ENCODE peak calls at places on chromosomes 11 and 22, in four cellular contexts. One of them, this sample, is unnamed.

GRCh38 chr11:12783765-12784164 is 109.5 kb downstream of the TEAD1 start:
- DNase-seq in CD8-positive, alpha-beta T cell: no peak
- DNase-seq in fibroblast of mammary gland: no peak
- DNase-seq in astrocyte of the spinal cord: no peak
- DNase-seq in this sample: no peak

GRCh38 chr22:29187831-29188230 is 17.9 kb upstream of the EMID1 start:
- DNase-seq in CD8-positive, alpha-beta T cell: no peak
- DNase-seq in fibroblast of mammary gland: no peak
- DNase-seq in astrocyte of the spinal cord: no peak
- DNase-seq in this sample: no peak

GRCh38 chr11:82978422-82979099 is 77.0 kb downstream of the DDIAS start:
- DNase-seq in CD8-positive, alpha-beta T cell: no peak
- DNase-seq in astrocyte of the spinal cord: peak
- DNase-seq in fibroblast of mammary gland: peak
- DNase-seq in this sample: peak

GRCh38 chr11:126384449-126385070 is 29.1 kb downstream of the ST3GAL4 start:
- DNase-seq in astrocyte of the spinal cord: no peak
- DNase-seq in CD8-positive, alpha-beta T cell: no peak
- DNase-seq in fibroblast of mammary gland: no peak
- DNase-seq in this sample: no peak

GRCh38 chr11:112412383-112412782 is 151.7 kb upstream of the PLET1 start:
- DNase-seq in astrocyte of the spinal cord: no peak
- DNase-seq in CD8-positive, alpha-beta T cell: no peak
- DNase-seq in fibroblast of mammary gland: peak
- DNase-seq in this sample: no peak

GRCh38 chr11:110891411-110891810 is 179.2 kb upstream of the ARHGAP20 start:
- DNase-seq in CD8-positive, alpha-beta T cell: no peak
- DNase-seq in astrocyte of the spinal cord: peak
- DNase-seq in fibroblast of mammary gland: peak
- DNase-seq in this sample: peak

GRCh38 chr22:46027219-46028068 is 50.5 kb upstream of the WNT7B start:
- DNase-seq in fibroblast of mammary gland: no peak
- DNase-seq in CD8-positive, alpha-beta T cell: no peak
- DNase-seq in astrocyte of the spinal cord: no peak
- DNase-seq in this sample: no peak

GRCh38 chr11:62774407-62774806 is 3.2 kb downstream of the TAF6L start:
- DNase-seq in CD8-positive, alpha-beta T cell: no peak
- DNase-seq in astrocyte of the spinal cord: no peak
- DNase-seq in fibroblast of mammary gland: no peak
- DNase-seq in this sample: no peak

GRCh38 chr11:3223932-3224729 is 5.5 kb upstream of the MRGPRG start:
- DNase-seq in astrocyte of the spinal cord: no peak
- DNase-seq in fibroblast of mammary gland: no peak
- DNase-seq in CD8-positive, alpha-beta T cell: no peak
- DNase-seq in this sample: no peak

GRCh38 chr11:64334764-64335741 is 5.0 kb upstream of the CCDC88B start:
- DNase-seq in CD8-positive, alpha-beta T cell: no peak
- DNase-seq in astrocyte of the spinal cord: peak
- DNase-seq in fibroblast of mammary gland: peak
- DNase-seq in this sample: peak

GRCh38 chr22:48096411-48096810 is 1334.0 kb downstream of the TBC1D22A start:
- DNase-seq in fibroblast of mammary gland: no peak
- DNase-seq in astrocyte of the spinal cord: no peak
- DNase-seq in CD8-positive, alpha-beta T cell: no peak
- DNase-seq in this sample: no peak

GRCh38 chr11:3091081-3091845 is 34.0 kb upstream of the CARS1 start:
- DNase-seq in fibroblast of mammary gland: no peak
- DNase-seq in CD8-positive, alpha-beta T cell: no peak
- DNase-seq in astrocyte of the spinal cord: no peak
- DNase-seq in this sample: no peak

GRCh38 chr22:22348127-22348814 is 103.7 kb downstream of the VPREB1 start:
- DNase-seq in CD8-positive, alpha-beta T cell: no peak
- DNase-seq in fibroblast of mammary gland: no peak
- DNase-seq in astrocyte of the spinal cord: no peak
- DNase-seq in this sample: no peak

GRCh38 chr11:115206365-115207022 is 297.7 kb downstream of the CADM1 start:
- DNase-seq in fibroblast of mammary gland: no peak
- DNase-seq in CD8-positive, alpha-beta T cell: no peak
- DNase-seq in astrocyte of the spinal cord: no peak
- DNase-seq in this sample: no peak

GRCh38 chr22:44023404-44024287 is 456 bp upstream of the PARVB start:
- DNase-seq in CD8-positive, alpha-beta T cell: no peak
- DNase-seq in fibroblast of mammary gland: peak
- DNase-seq in astrocyte of the spinal cord: peak
- DNase-seq in this sample: peak

GRCh38 chr11:93253111-93253510 is 55.3 kb upstream of the SLC36A4 start:
- DNase-seq in CD8-positive, alpha-beta T cell: no peak
- DNase-seq in astrocyte of the spinal cord: no peak
- DNase-seq in fibroblast of mammary gland: no peak
- DNase-seq in this sample: no peak

GRCh38 chr11:42244376-42244775 is 784.9 kb upstream of the LRRC4C start:
- DNase-seq in fibroblast of mammary gland: no peak
- DNase-seq in astrocyte of the spinal cord: no peak
- DNase-seq in CD8-positive, alpha-beta T cell: no peak
- DNase-seq in this sample: peak

GRCh38 chr11:36271794-36272409 is 17.3 kb downstream of the COMMD9 start:
- DNase-seq in astrocyte of the spinal cord: no peak
- DNase-seq in CD8-positive, alpha-beta T cell: no peak
- DNase-seq in fibroblast of mammary gland: no peak
- DNase-seq in this sample: no peak

GRCh38 chr11:10933455-10934292 is 75.8 kb upstream of the ZBED5 start:
- DNase-seq in astrocyte of the spinal cord: peak
- DNase-seq in CD8-positive, alpha-beta T cell: peak
- DNase-seq in fibroblast of mammary gland: peak
- DNase-seq in this sample: peak

GRCh38 chr11:10931761-10932700 is 74.2 kb upstream of the ZBED5 start:
- DNase-seq in CD8-positive, alpha-beta T cell: no peak
- DNase-seq in astrocyte of the spinal cord: no peak
- DNase-seq in fibroblast of mammary gland: no peak
- DNase-seq in this sample: peak

GRCh38 chr11:10935015-10935564 is 77.2 kb upstream of the ZBED5 start:
- DNase-seq in fibroblast of mammary gland: no peak
- DNase-seq in CD8-positive, alpha-beta T cell: no peak
- DNase-seq in astrocyte of the spinal cord: no peak
- DNase-seq in this sample: no peak

GRCh38 chr11:10932976-10933375 is 75.1 kb upstream of the ZBED5 start:
- DNase-seq in CD8-positive, alpha-beta T cell: no peak
- DNase-seq in astrocyte of the spinal cord: no peak
- DNase-seq in fibroblast of mammary gland: no peak
- DNase-seq in this sample: no peak

GRCh38 chr11:10934293-10934850 is 76.5 kb upstream of the ZBED5 start:
- DNase-seq in fibroblast of mammary gland: no peak
- DNase-seq in astrocyte of the spinal cord: no peak
- DNase-seq in CD8-positive, alpha-beta T cell: no peak
- DNase-seq in this sample: no peak
- H3K4me3 ChIP-seq in fibroblast of mammary gland: peak
- H3K4me3 ChIP-seq in astrocyte of the spinal cord: peak
- H3K4me3 ChIP-seq in CD8-positive, alpha-beta T cell: peak
- H3K4me3 ChIP-seq in this sample: peak

GRCh38 chr11:20110908-20111669 is 49.2 kb downstream of the DBX1 start:
- DNase-seq in fibroblast of mammary gland: peak
- DNase-seq in astrocyte of the spinal cord: peak
- DNase-seq in CD8-positive, alpha-beta T cell: peak
- DNase-seq in this sample: peak

GRCh38 chr11:20114588-20114987 is 45.7 kb downstream of the DBX1 start:
- DNase-seq in astrocyte of the spinal cord: no peak
- DNase-seq in CD8-positive, alpha-beta T cell: no peak
- DNase-seq in fibroblast of mammary gland: peak
- DNase-seq in this sample: no peak

GRCh38 chr11:20113147-20113435 is 47.2 kb downstream of the DBX1 start:
- DNase-seq in CD8-positive, alpha-beta T cell: no peak
- DNase-seq in fibroblast of mammary gland: no peak
- DNase-seq in astrocyte of the spinal cord: no peak
- DNase-seq in this sample: no peak

GRCh38 chr11:20111871-20112270 is 48.4 kb downstream of the DBX1 start:
- DNase-seq in fibroblast of mammary gland: no peak
- DNase-seq in CD8-positive, alpha-beta T cell: no peak
- DNase-seq in astrocyte of the spinal cord: no peak
- DNase-seq in this sample: no peak

DNA sequence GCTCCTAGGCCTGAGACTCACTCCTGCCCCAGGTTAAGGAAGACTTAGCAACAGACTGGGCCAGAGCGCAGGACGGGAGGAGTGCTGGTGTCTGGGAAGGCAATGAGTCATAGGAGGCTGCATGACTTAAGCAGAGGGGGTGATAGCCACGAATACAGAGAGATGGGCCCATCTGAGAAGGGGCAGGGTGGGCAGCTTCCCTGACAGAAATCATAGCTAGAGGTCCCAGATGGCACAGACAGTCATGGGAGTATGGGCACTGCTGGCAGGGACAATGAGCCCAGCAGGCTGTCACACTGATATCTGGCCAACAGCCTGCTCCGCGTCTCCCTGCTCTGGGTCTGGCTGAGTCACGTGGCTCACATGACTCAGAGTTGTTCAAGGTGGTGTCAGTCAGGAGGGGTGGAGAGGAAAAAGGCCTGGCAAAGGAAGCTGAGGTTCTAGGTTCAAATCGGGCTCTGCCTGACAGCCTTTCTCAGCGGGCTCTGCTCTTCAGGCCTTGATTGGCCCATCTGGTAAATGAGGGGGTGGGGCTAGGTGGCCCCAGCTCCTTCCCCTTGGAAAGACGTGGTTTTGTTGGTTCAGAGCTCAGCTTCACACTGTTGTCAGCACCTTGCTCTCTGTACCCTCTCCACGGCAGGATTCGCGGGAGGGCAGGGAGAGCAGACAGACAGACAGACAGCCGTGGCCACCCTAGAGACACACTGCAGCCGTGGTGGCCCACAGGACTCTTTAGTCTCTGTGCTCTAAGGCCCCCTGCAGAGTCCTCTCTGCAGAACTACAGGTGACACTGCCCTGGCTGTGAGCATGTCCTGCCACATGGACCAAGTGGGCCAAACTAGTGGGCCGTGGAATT is 47.8 kb downstream of the DBX1 start:
- DNase-seq in astrocyte of the spinal cord: peak
- DNase-seq in fibroblast of mammary gland: peak
- DNase-seq in CD8-positive, alpha-beta T cell: no peak
- DNase-seq in this sample: peak
- H3K4me3 ChIP-seq in astrocyte of the spinal cord: no peak
- H3K4me3 ChIP-seq in fibroblast of mammary gland: no peak
- H3K4me3 ChIP-seq in CD8-positive, alpha-beta T cell: no peak
- H3K4me3 ChIP-seq in this sample: no peak

GRCh38 chr11:80898910-80899309 is 1458.1 kb upstream of the TENM4 start:
- DNase-seq in fibroblast of mammary gland: no peak
- DNase-seq in CD8-positive, alpha-beta T cell: no peak
- DNase-seq in astrocyte of the spinal cord: no peak
- DNase-seq in this sample: no peak
- H3K4me3 ChIP-seq in fibroblast of mammary gland: no peak
- H3K4me3 ChIP-seq in CD8-positive, alpha-beta T cell: no peak
- H3K4me3 ChIP-seq in astrocyte of the spinal cord: no peak
- H3K4me3 ChIP-seq in this sample: no peak

GRCh38 chr22:26903030-26903856 is 245.9 kb downstream of the MIAT start:
- DNase-seq in fibroblast of mammary gland: no peak
- DNase-seq in astrocyte of the spinal cord: no peak
- DNase-seq in CD8-positive, alpha-beta T cell: no peak
- DNase-seq in this sample: no peak
- H3K4me3 ChIP-seq in fibroblast of mammary gland: no peak
- H3K4me3 ChIP-seq in astrocyte of the spinal cord: no peak
- H3K4me3 ChIP-seq in CD8-positive, alpha-beta T cell: no peak
- H3K4me3 ChIP-seq in this sample: no peak